ENCODE peak calls at places on chromosomes 6 and 20, in ten cellular contexts. Y is Calu3; J is GM23248; H is IMR-90; F is GM13977; Q is stimulated activated CD4-positive, alpha-beta T cell treated with anti-CD3 and anti-CD28 coated beads, Interleukin-1b, Interleukin-23, amount 100 ng/mL, for 4 hours; G is NCI-H748 treated with DMSO at 0.1 percent for 48 hours; I is HCT116; W is AG10803; C is A172. U is an unnamed sample.

GRCh38 chr20:2633381-2633780 is 19.1 kb upstream of the NOP56 start:
- DNase-seq in Y (no peak), J (no peak), H (no peak), F (no peak), Q (no peak), G (no peak), I (no peak), W (no peak), C (no peak), U (no peak)

GRCh38 chr6:147227770-147228320 is 23.6 kb downstream of the STXBP5 start:
- DNase-seq in Y (no peak), J (peak; percentile 11), H (peak; percentile 3), F (no peak), Q (no peak), G (no peak), I (no peak), W (no peak), C (no peak), U (no peak)

GRCh38 chr6:33208089-33208967 is at the start of gene RING1:
- DNase-seq in Y (peak; percentile 92), J (peak; percentile 92), H (peak; percentile 67), F (peak; percentile 97), Q (peak; percentile 84), G (peak; percentile 54), I (no peak), W (peak; percentile 76), C (peak; percentile 53), U (peak; percentile 79)

GRCh38 chr6:31083742-31084354 is 28.5 kb downstream of the C6orf15 start:
- DNase-seq in Y (peak; percentile 61), J (peak; percentile 77), H (peak; percentile 92), F (peak; percentile 35), Q (peak; percentile 14), G (no peak), I (peak; percentile 61), W (peak; percentile 74), C (peak; percentile 16), U (no peak)

GRCh38 chr6:91242614-91242949 is 655.7 kb upstream of the MAP3K7 start:
- DNase-seq in Y (no peak), J (no peak), H (no peak), F (no peak), Q (no peak), G (no peak), I (no peak), W (no peak), C (no peak), U (no peak)

GRCh38 chr6:137323860-137324259 is 104.7 kb upstream of the IFNGR1 start:
- DNase-seq in Y (no peak), J (no peak), H (no peak), F (no peak), Q (no peak), G (no peak), I (no peak), W (no peak), C (no peak), U (no peak)

GRCh38 chr6:21914121-21914973 is 320.8 kb downstream of the SOX4 start:
- DNase-seq in Y (peak; percentile 78), J (no peak), H (peak; percentile 37), F (peak; percentile 20), Q (peak; percentile 39), G (peak; percentile 83), I (no peak), W (no peak), C (peak; percentile 76), U (no peak)

GRCh38 chr6:108107102-108107501 is 32.6 kb upstream of the OSTM1 start:
- DNase-seq in Y (no peak), J (no peak), H (no peak), F (no peak), Q (no peak), G (no peak), I (no peak), W (no peak), C (no peak), U (no peak)

GRCh38 chr20:50392138-50392866 is 117.9 kb upstream of the PTPN1 start:
- DNase-seq in Y (no peak), J (no peak), H (no peak), F (no peak), Q (no peak), G (no peak), I (no peak), W (no peak), C (no peak), U (no peak)

GRCh38 chr20:51916244-51916643 is 113.9 kb upstream of the SALL4 start:
- DNase-seq in Y (no peak), J (no peak), H (no peak), F (no peak), Q (no peak), G (no peak), I (no peak), W (no peak), C (no peak), U (no peak)

GRCh38 chr6:152293404-152293803 is 343.8 kb downstream of the SYNE1 start:
- DNase-seq in Y (no peak), J (no peak), H (no peak), F (no peak), Q (no peak), G (no peak), I (no peak), W (no peak), C (no peak), U (no peak)

GRCh38 chr20:45465492-45466266 is 3.9 kb upstream of the WFDC2 start:
- DNase-seq in Y (no peak), J (no peak), H (no peak), F (no peak), Q (no peak), G (no peak), I (no peak), W (no peak), C (no peak), U (no peak)

GRCh38 chr6:169118346-169118830 is 135.3 kb downstream of the THBS2 start:
- DNase-seq in Y (no peak), J (no peak), H (no peak), F (no peak), Q (no peak), G (no peak), I (no peak), W (no peak), C (no peak), U (no peak)

GRCh38 chr20:12728782-12729181 is 280.0 kb upstream of the SPTLC3 start:
- DNase-seq in Y (no peak), J (no peak), H (no peak), F (no peak), Q (no peak), G (no peak), I (no peak), W (no peak), C (no peak), U (no peak)

GRCh38 chr6:43673444-43674063 is 14.0 kb downstream of the MRPS18A start:
- DNase-seq in Y (no peak), J (no peak), H (peak; percentile 24), F (no peak), Q (no peak), G (no peak), I (no peak), W (no peak), C (no peak), U (no peak)

GRCh38 chr20:58389324-58389967 is 417 bp downstream of the VAPB start:
- DNase-seq in Y (peak; percentile 59), J (peak; percentile 83), H (peak; percentile 32), F (peak; percentile 45), Q (no peak), G (no peak), I (no peak), W (peak; percentile 49), C (no peak), U (no peak)

GRCh38 chr6:111781055-111781708 is 92.1 kb downstream of the FYN start:
- DNase-seq in Y (no peak), J (peak; percentile 31), H (peak; percentile 68), F (no peak), Q (no peak), G (no peak), I (no peak), W (peak; percentile 71), C (no peak), U (no peak)

GRCh38 chr6:38776515-38776914 is 61.4 kb downstream of the DNAH8 start:
- DNase-seq in Y (no peak), J (peak; percentile 23), H (peak; percentile 25), F (no peak), Q (no peak), G (no peak), I (no peak), W (peak; percentile 4), C (peak; percentile 19), U (no peak)

GRCh38 chr6:89690944-89691324 is 52.4 kb upstream of the LYRM2 start:
- DNase-seq in Y (no peak), J (no peak), H (no peak), F (no peak), Q (no peak), G (no peak), I (no peak), W (no peak), C (no peak), U (no peak)

GRCh38 chr6:78629154-78629721 is 238.1 kb upstream of the IRAK1BP1 start:
- DNase-seq in Y (no peak), J (peak; percentile 71), H (peak; percentile 14), F (no peak), Q (no peak), G (no peak), I (no peak), W (peak; percentile 43), C (no peak), U (no peak)